ENCODE peak calls at places on chromosomes 12 and 14, in eight cellular contexts. One of them, this sample, is unnamed.
A peak's percentile ranks its signal among the peaks of the same experiment; 100 is the strongest.

GRCh38 chr12:87793134-87793533 is 236.1 kb downstream of the C12orf50 start:
- DNase-seq in fibroblast of pulmonary artery: peak; percentile 31
- DNase-seq in cardiac muscle cell: peak; percentile 47
- DNase-seq in brain microvascular endothelial cell: peak; percentile 78
- DNase-seq in A549: peak; percentile 45
- DNase-seq in AG04450: no peak
- DNase-seq in uterus: no peak
- DNase-seq in OCI-LY7: no peak
- DNase-seq in this sample: no peak

GRCh38 chr14:59239030-59239429 is 50.6 kb downstream of the DAAM1 start:
- DNase-seq in fibroblast of pulmonary artery: no peak
- DNase-seq in OCI-LY7: no peak
- DNase-seq in A549: no peak
- DNase-seq in uterus: no peak
- DNase-seq in cardiac muscle cell: no peak
- DNase-seq in brain microvascular endothelial cell: no peak
- DNase-seq in AG04450: no peak
- DNase-seq in this sample: no peak

GRCh38 chr12:100672075-100672592 is 98.7 kb downstream of the GAS2L3 start:
- DNase-seq in brain microvascular endothelial cell: no peak
- DNase-seq in OCI-LY7: peak; percentile 35
- DNase-seq in cardiac muscle cell: no peak
- DNase-seq in AG04450: no peak
- DNase-seq in fibroblast of pulmonary artery: no peak
- DNase-seq in uterus: no peak
- DNase-seq in A549: peak; percentile 29
- DNase-seq in this sample: no peak

GRCh38 chr14:23512156-23512555 is 39.4 kb downstream of the ZFHX2 start:
- DNase-seq in uterus: no peak
- DNase-seq in brain microvascular endothelial cell: no peak
- DNase-seq in fibroblast of pulmonary artery: no peak
- DNase-seq in cardiac muscle cell: peak; percentile 3
- DNase-seq in A549: no peak
- DNase-seq in OCI-LY7: peak; percentile 4
- DNase-seq in AG04450: no peak
- DNase-seq in this sample: no peak

GRCh38 chr12:116601524-116601923 is 42.3 kb downstream of the MAP1LC3B2 start:
- DNase-seq in OCI-LY7: no peak
- DNase-seq in fibroblast of pulmonary artery: no peak
- DNase-seq in AG04450: no peak
- DNase-seq in A549: no peak
- DNase-seq in uterus: no peak
- DNase-seq in cardiac muscle cell: peak; percentile 48
- DNase-seq in brain microvascular endothelial cell: peak; percentile 24
- DNase-seq in this sample: no peak

GRCh38 chr14:28771168-28771567 is 4.6 kb downstream of the FOXG1 start:
- DNase-seq in brain microvascular endothelial cell: no peak
- DNase-seq in OCI-LY7: no peak
- DNase-seq in uterus: no peak
- DNase-seq in fibroblast of pulmonary artery: no peak
- DNase-seq in AG04450: no peak
- DNase-seq in cardiac muscle cell: no peak
- DNase-seq in A549: no peak
- DNase-seq in this sample: no peak

GRCh38 chr14:70955543-70956480 is 48.6 kb downstream of the PCNX1 start:
- DNase-seq in brain microvascular endothelial cell: peak; percentile 8
- DNase-seq in AG04450: peak; percentile 7
- DNase-seq in cardiac muscle cell: peak; percentile 50
- DNase-seq in A549: peak; percentile 23
- DNase-seq in fibroblast of pulmonary artery: peak; percentile 58
- DNase-seq in OCI-LY7: peak; percentile 27
- DNase-seq in uterus: no peak
- DNase-seq in this sample: no peak

GRCh38 chr12:48787791-48788521 is 933 bp downstream of the ADCY6 start:
- DNase-seq in cardiac muscle cell: no peak
- DNase-seq in uterus: no peak
- DNase-seq in OCI-LY7: no peak
- DNase-seq in AG04450: no peak
- DNase-seq in fibroblast of pulmonary artery: no peak
- DNase-seq in brain microvascular endothelial cell: no peak
- DNase-seq in A549: no peak
- DNase-seq in this sample: no peak

GRCh38 chr12:11812558-11813421 is 163.3 kb downstream of the ETV6 start:
- DNase-seq in uterus: no peak
- DNase-seq in brain microvascular endothelial cell: no peak
- DNase-seq in A549: no peak
- DNase-seq in OCI-LY7: peak; percentile 73
- DNase-seq in fibroblast of pulmonary artery: peak; percentile 33
- DNase-seq in cardiac muscle cell: peak; percentile 54
- DNase-seq in AG04450: no peak
- DNase-seq in this sample: no peak

GRCh38 chr14:100246809-100247428 is 8.0 kb downstream of the YY1 start:
- DNase-seq in OCI-LY7: peak; percentile 53
- DNase-seq in fibroblast of pulmonary artery: peak; percentile 49
- DNase-seq in AG04450: no peak
- DNase-seq in cardiac muscle cell: peak; percentile 44
- DNase-seq in uterus: no peak
- DNase-seq in A549: peak; percentile 73
- DNase-seq in brain microvascular endothelial cell: no peak
- DNase-seq in this sample: no peak

GRCh38 chr12:4607056-4607455 is 41.8 kb downstream of the AKAP3 start:
- DNase-seq in brain microvascular endothelial cell: no peak
- DNase-seq in A549: no peak
- DNase-seq in OCI-LY7: no peak
- DNase-seq in cardiac muscle cell: peak; percentile 51
- DNase-seq in AG04450: no peak
- DNase-seq in fibroblast of pulmonary artery: peak; percentile 15
- DNase-seq in uterus: no peak
- DNase-seq in this sample: no peak

GRCh38 chr14:53711205-53711604 is 245.4 kb downstream of the BMP4 start:
- DNase-seq in uterus: no peak
- DNase-seq in brain microvascular endothelial cell: no peak
- DNase-seq in AG04450: no peak
- DNase-seq in fibroblast of pulmonary artery: no peak
- DNase-seq in cardiac muscle cell: no peak
- DNase-seq in OCI-LY7: no peak
- DNase-seq in A549: no peak
- DNase-seq in this sample: no peak
- TF ChIP-seq CTCF in uterus: no peak
- TF ChIP-seq CTCF in brain microvascular endothelial cell: no peak
- TF ChIP-seq CTCF in AG04450: no peak
- TF ChIP-seq CTCF in fibroblast of pulmonary artery: no peak
- TF ChIP-seq CTCF in cardiac muscle cell: no peak
- TF ChIP-seq CTCF in OCI-LY7: no peak
- TF ChIP-seq CTCF in A549: no peak
- TF ChIP-seq CTCF in this sample: no peak

GRCh38 chr14:44107156-44107555 is 399.9 kb downstream of the FSCB start:
- DNase-seq in A549: no peak
- DNase-seq in uterus: no peak
- DNase-seq in AG04450: no peak
- DNase-seq in fibroblast of pulmonary artery: no peak
- DNase-seq in cardiac muscle cell: peak; percentile 24
- DNase-seq in brain microvascular endothelial cell: no peak
- DNase-seq in OCI-LY7: no peak
- DNase-seq in this sample: no peak
- H3K4me3 ChIP-seq in A549: no peak overlapping the region
- H3K4me3 ChIP-seq in uterus: no peak overlapping the region
- H3K4me3 ChIP-seq in AG04450: no peak overlapping the region
- H3K4me3 ChIP-seq in fibroblast of pulmonary artery: no peak overlapping the region
- H3K4me3 ChIP-seq in cardiac muscle cell: no peak overlapping the region
- H3K4me3 ChIP-seq in brain microvascular endothelial cell: no peak overlapping the region
- H3K4me3 ChIP-seq in OCI-LY7: no peak overlapping the region
- H3K4me3 ChIP-seq in this sample: no peak overlapping the region

GRCh38 chr14:74771409-74771808 is 8.3 kb downstream of the YLPM1 start:
- DNase-seq in AG04450: no peak
- DNase-seq in A549: no peak
- DNase-seq in uterus: no peak
- DNase-seq in cardiac muscle cell: peak; percentile 20
- DNase-seq in fibroblast of pulmonary artery: peak; percentile 17
- DNase-seq in brain microvascular endothelial cell: no peak
- DNase-seq in OCI-LY7: no peak
- DNase-seq in this sample: no peak
- TF ChIP-seq CTCF in AG04450: no peak
- TF ChIP-seq CTCF in A549: no peak
- TF ChIP-seq CTCF in uterus: no peak
- TF ChIP-seq CTCF in cardiac muscle cell: no peak
- TF ChIP-seq CTCF in fibroblast of pulmonary artery: no peak
- TF ChIP-seq CTCF in brain microvascular endothelial cell: no peak
- TF ChIP-seq CTCF in OCI-LY7: no peak
- TF ChIP-seq CTCF in this sample: no peak

GRCh38 chr12:111102062-111102735 is 181.8 kb upstream of the MYL2 start:
- DNase-seq in AG04450: no peak
- DNase-seq in fibroblast of pulmonary artery: no peak
- DNase-seq in cardiac muscle cell: no peak
- DNase-seq in brain microvascular endothelial cell: no peak
- DNase-seq in A549: no peak
- DNase-seq in uterus: no peak
- DNase-seq in OCI-LY7: peak; percentile 62
- DNase-seq in this sample: no peak
- H3K4me3 ChIP-seq in AG04450: no peak overlapping the region
- H3K4me3 ChIP-seq in fibroblast of pulmonary artery: no peak overlapping the region
- H3K4me3 ChIP-seq in cardiac muscle cell: no peak overlapping the region
- H3K4me3 ChIP-seq in brain microvascular endothelial cell: no peak overlapping the region
- H3K4me3 ChIP-seq in A549: no peak overlapping the region
- H3K4me3 ChIP-seq in uterus: no peak overlapping the region
- H3K4me3 ChIP-seq in OCI-LY7: peak overlapping the region; percentile 71
- H3K4me3 ChIP-seq in this sample: no peak overlapping the region

GRCh38 chr14:75069021-75069810 is at the start of gene ZC2HC1C:
- DNase-seq in OCI-LY7: peak; percentile 86
- DNase-seq in AG04450: peak; percentile 41
- DNase-seq in uterus: peak; percentile 98
- DNase-seq in A549: peak; percentile 91
- DNase-seq in brain microvascular endothelial cell: peak; percentile 84
- DNase-seq in fibroblast of pulmonary artery: peak; percentile 89
- DNase-seq in cardiac muscle cell: peak; percentile 93
- DNase-seq in this sample: peak; percentile 61
- TF ChIP-seq CTCF in OCI-LY7: no peak
- TF ChIP-seq CTCF in AG04450: no peak
- TF ChIP-seq CTCF in uterus: no peak
- TF ChIP-seq CTCF in A549: no peak
- TF ChIP-seq CTCF in brain microvascular endothelial cell: no peak
- TF ChIP-seq CTCF in fibroblast of pulmonary artery: no peak
- TF ChIP-seq CTCF in cardiac muscle cell: no peak
- TF ChIP-seq CTCF in this sample: no peak

GRCh38 chr12:14418526-14418925 is 53.0 kb downstream of the ATF7IP start:
- DNase-seq in AG04450: no peak
- DNase-seq in A549: no peak
- DNase-seq in cardiac muscle cell: peak; percentile 50
- DNase-seq in OCI-LY7: no peak
- DNase-seq in brain microvascular endothelial cell: no peak
- DNase-seq in fibroblast of pulmonary artery: peak; percentile 55
- DNase-seq in uterus: no peak
- DNase-seq in this sample: no peak
- H3K4me3 ChIP-seq in AG04450: no peak overlapping the region
- H3K4me3 ChIP-seq in A549: no peak overlapping the region
- H3K4me3 ChIP-seq in cardiac muscle cell: peak overlapping the region; percentile 27
- H3K4me3 ChIP-seq in OCI-LY7: no peak overlapping the region
- H3K4me3 ChIP-seq in brain microvascular endothelial cell: no peak overlapping the region
- H3K4me3 ChIP-seq in fibroblast of pulmonary artery: peak overlapping the region; percentile 18
- H3K4me3 ChIP-seq in uterus: no peak overlapping the region
- H3K4me3 ChIP-seq in this sample: peak overlapping the region; percentile 4